ENCODE peak calls at places on chromosome 1, in six cellular contexts. Y is A172; V is IMR-90; N is endothelial cell; Q is NCI-H460; S is stimulated activated CD4-positive, alpha-beta T cell treated with anti-CD3 and anti-CD28 coated beads, TNF-alpha, amount 100 ng/mL, for 1 hour. L is an unnamed sample.
A peak's percentile ranks its signal among the peaks of the same experiment; 100 is the strongest.

GRCh38 chr1:91502882-91503184 is 2.2 kb downstream of the CDC7 start:
- DNase-seq in Q (peak; percentile 14), V (peak; percentile 74), N (no peak), S (no peak), Y (peak; percentile 5), L (peak; percentile 61)

GRCh38 chr1:231478386-231478785 is 50.1 kb upstream of the TSNAX start:
- DNase-seq in N (no peak), Q (no peak), V (no peak), S (no peak), Y (no peak), L (no peak)

GRCh38 chr1:7298749-7299151 is 472.3 kb upstream of the VAMP3 start:
- DNase-seq in Q (no peak), V (peak; percentile 82), Y (peak; percentile 24), S (no peak), N (no peak), L (no peak)

GRCh38 chr1:189226779-189227178 is 1250.9 kb downstream of the BRINP3 start:
- DNase-seq in Y (no peak), Q (no peak), S (no peak), N (no peak), V (no peak), L (no peak)

GRCh38 chr1:57218487-57219079 is 205.3 kb downstream of the DAB1 start:
- DNase-seq in Q (no peak), N (peak; percentile 55), S (no peak), V (peak; percentile 12), Y (no peak), L (no peak)

GRCh38 chr1:172252296-172252695 is 168.2 kb upstream of the C1orf105 start:
- DNase-seq in Y (no peak), S (no peak), Q (no peak), N (no peak), V (no peak), L (no peak)

GRCh38 chr1:245177071-245177900 is 22.5 kb downstream of the KIF26B start:
- DNase-seq in V (no peak), Q (no peak), N (no peak), Y (peak; percentile 77), S (no peak), L (no peak)

GRCh38 chr1:246792603-246793002 is 68.4 kb downstream of the SCCPDH start:
- DNase-seq in Q (no peak), V (no peak), Y (no peak), S (no peak), N (no peak), L (no peak)

GRCh38 chr1:202643397-202644218 is 66.6 kb downstream of the SYT2 start:
- DNase-seq in Q (no peak), V (no peak), Y (no peak), S (no peak), N (no peak), L (no peak)

GRCh38 chr1:24501371-24502167 is 1.1 kb upstream of the RCAN3 start:
- DNase-seq in Q (peak; percentile 11), S (no peak), V (no peak), Y (peak; percentile 26), N (peak; percentile 12), L (peak; percentile 43)

GRCh38 chr1:44036409-44037111 is 5.3 kb upstream of the SLC6A9 start:
- DNase-seq in Y (peak; percentile 66), S (peak; percentile 32), N (peak; percentile 74), Q (peak; percentile 73), V (peak; percentile 61), L (peak; percentile 77)

GRCh38 chr1:119472463-119473175 is 34.4 kb upstream of the HSD3B1 start:
- DNase-seq in N (no peak), S (no peak), Q (no peak), V (no peak), Y (no peak), L (no peak)

GRCh38 chr1:4079815-4080214 is 179.7 kb upstream of the C1orf174 start:
- DNase-seq in V (no peak), N (no peak), S (no peak), Q (no peak), Y (no peak), L (no peak)

GRCh38 chr1:226666164-226666506 is 72.9 kb downstream of the ITPKB start:
- DNase-seq in Q (no peak), N (no peak), S (no peak), V (no peak), Y (no peak), L (no peak)

GRCh38 chr1:50959913-50960844 is at the start of gene FAF1:
- DNase-seq in Y (peak; percentile 86), Q (peak; percentile 89), V (peak; percentile 95), S (peak; percentile 94), N (peak; percentile 97), L (peak; percentile 94)

GRCh38 chr1:247373721-247374141 is 42.1 kb upstream of the ZNF496 start:
- DNase-seq in S (peak; percentile 18), V (peak; percentile 32), Y (no peak), N (peak; percentile 60), Q (peak; percentile 61), L (peak; percentile 71)

GRCh38 chr1:231232870-231233734 is 7.9 kb upstream of the GNPAT start:
- DNase-seq in V (no peak), Q (no peak), Y (no peak), N (no peak), S (no peak), L (no peak)

GRCh38 chr1:50704126-50704525 is 255.9 kb downstream of the FAF1 start:
- DNase-seq in Q (peak; percentile 19), Y (peak; percentile 28), S (no peak), N (peak; percentile 40), V (peak; percentile 41), L (peak; percentile 63)

GRCh38 chr1:228346731-228347130 is 59.9 kb downstream of the TRIM11 start:
- DNase-seq in V (no peak), S (no peak), N (no peak), Q (no peak), Y (no peak), L (no peak)

GRCh38 chr1:33344896-33345295 is 24.0 kb upstream of the A3GALT2 start:
- DNase-seq in N (no peak), Y (no peak), Q (no peak), V (no peak), S (no peak), L (no peak)

GRCh38 chr1:5993553-5994510 is 1.6 kb upstream of the NPHP4 start:
- DNase-seq in S (no peak), Q (no peak), N (no peak), Y (no peak), V (no peak), L (no peak)

GRCh38 chr1:177748080-177748801 is 221.6 kb downstream of the SEC16B start:
- DNase-seq in Y (no peak), S (no peak), N (no peak), V (no peak), Q (no peak), L (no peak)

GRCh38 chr1:229392936-229393335 is 41.0 kb downstream of the ACTA1 start:
- DNase-seq in Y (no peak), V (no peak), Q (no peak), N (no peak), S (no peak), L (no peak)